ENCODE peak calls at places on chromosomes 11 and 22, in five cellular contexts. W is kidney epithelial cell, X is thoracic aorta, D is heart left ventricle, K is BJ. R is an unnamed sample.

GRCh38 chr11:76805206-76805913 is 22.2 kb downstream of the TSKU start:
- DNase-seq in W (no peak), X (no peak), D (peak), K (no peak), R (no peak)

GRCh38 chr22:46534177-46534776 is 3.1 kb downstream of the CELSR1 start:
- DNase-seq in W (no peak), X (no peak), D (no peak), K (no peak), R (no peak)

GRCh38 chr11:110168404-110168803 is 75.2 kb downstream of the ZC3H12C start:
- DNase-seq in W (no peak), X (no peak), D (no peak), K (no peak), R (no peak)

GRCh38 chr11:56700242-56700918 is 1.5 kb downstream of the OR9G1 start:
- DNase-seq in W (no peak), X (no peak), D (no peak), K (no peak), R (no peak)

GRCh38 chr11:122337241-122338176 is 221.5 kb upstream of the BLID start:
- DNase-seq in W (no peak), X (no peak), D (no peak), K (no peak), R (no peak)

GRCh38 chr11:8219257-8220021 is 44.2 kb downstream of the LMO1 start:
- DNase-seq in W (peak), X (no peak), D (no peak), K (no peak), R (peak)

GRCh38 chr22:19522881-19523239 is 1.4 kb downstream of the CLDN5 start:
- DNase-seq in W (no peak), X (no peak), D (no peak), K (no peak), R (no peak)

GRCh38 chr11:15940462-15941205 is 415.7 kb downstream of the SOX6 start:
- DNase-seq in W (no peak), X (no peak), D (no peak), K (no peak), R (no peak)

DNA sequence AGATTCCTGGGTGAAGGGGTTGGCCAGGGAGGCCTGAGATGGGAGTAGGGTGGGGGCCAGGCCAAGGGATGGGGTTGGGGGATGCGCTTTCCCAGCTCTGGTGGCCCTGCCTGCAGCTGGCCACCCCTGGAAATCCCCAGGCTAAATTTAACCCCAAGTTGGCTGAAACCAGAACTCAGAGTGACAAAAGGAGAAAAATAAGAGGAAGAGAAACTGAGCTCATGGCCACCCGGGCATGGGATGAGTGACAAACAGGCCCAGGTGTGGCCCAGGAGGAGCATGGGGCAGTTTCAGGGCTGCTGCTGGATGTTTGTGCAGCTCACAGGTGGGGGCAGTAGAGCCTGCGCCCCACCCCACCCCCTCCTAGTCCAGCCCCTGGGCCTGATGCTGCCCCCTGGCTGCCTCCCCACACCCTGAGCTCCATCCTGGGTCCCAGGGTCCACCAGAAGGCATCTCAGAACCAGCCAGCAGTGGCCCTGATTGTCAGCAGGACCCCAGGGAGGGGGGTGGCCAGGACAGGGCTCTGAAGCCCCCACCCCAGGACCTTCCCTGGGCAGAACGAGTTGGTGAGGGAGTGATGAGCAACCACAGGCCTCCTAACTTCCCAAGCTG is 48.0 kb downstream of the IGLL5 start:
- DNase-seq in W (no peak), X (no peak), D (no peak), K (no peak), R (no peak)
- TF ChIP-seq CTCF in W (no peak), X (no peak), D (no peak), K (no peak), R (no peak)

GRCh38 chr11:14413307-14414072 is 54.5 kb upstream of the RRAS2 start:
- DNase-seq in W (no peak), X (no peak), D (peak), K (peak), R (peak)
- TF ChIP-seq CTCF in W (no peak), X (peak), D (peak), K (peak), R (peak)

GRCh38 chr11:17930544-17931144 is 82.2 kb downstream of the SERGEF start:
- DNase-seq in W (no peak), X (no peak), D (no peak), K (no peak), R (no peak)
- TF ChIP-seq CTCF in W (no peak), X (no peak), D (no peak), K (no peak), R (no peak)

GRCh38 chr22:21593406-21594232 is 26.1 kb downstream of the UBE2L3 start:
- DNase-seq in W (no peak), X (no peak), D (peak), K (no peak), R (no peak)
- TF ChIP-seq CTCF in W (peak), X (no peak), D (no peak), K (peak), R (no peak)

GRCh38 chr11:72609045-72609444 is 65.2 kb downstream of the PDE2A start:
- DNase-seq in W (no peak), X (no peak), D (no peak), K (no peak), R (no peak)
- TF ChIP-seq CTCF in W (peak), X (no peak), D (peak), K (peak), R (peak)

GRCh38 chr22:45302047-45302446 is 7.7 kb upstream of the FAM118A start:
- DNase-seq in W (no peak), X (no peak), D (no peak), K (peak), R (peak)
- TF ChIP-seq CTCF in W (no peak), X (no peak), D (no peak), K (no peak), R (no peak)

GRCh38 chr11:31641477-31642062 is 132.0 kb downstream of the ELP4 start:
- DNase-seq in W (no peak), X (no peak), D (no peak), K (no peak), R (no peak)
- TF ChIP-seq CTCF in W (peak), X (no peak), D (peak), K (peak), R (peak)

GRCh38 chr22:21104126-21104691 is 58.5 kb downstream of the LRRC74B start:
- DNase-seq in W (no peak), X (no peak), D (no peak), K (no peak), R (no peak)
- TF ChIP-seq CTCF in W (peak), X (no peak), D (no peak), K (peak), R (no peak)